ENCODE peak calls at places on chromosomes 11 and 22, in four cellular contexts. U is CD8-positive, alpha-beta T cell; S is H1; A is NCI-H1436 treated with DMSO at 0.1 percent for 48 hours. E is an unnamed sample.

GRCh38 chr22:45877651-45878050 is 99.3 kb downstream of the WNT7B start:
- DNase-seq in A (peak), S (no peak), U (no peak), E (no peak)

GRCh38 chr11:75380245-75380644 is 19.1 kb upstream of the RPS3 start:
- DNase-seq in A (no peak), U (no peak), S (no peak), E (no peak)

GRCh38 chr11:135074397-135074998 is 662.5 kb upstream of the B3GAT1 start:
- DNase-seq in U (no peak), A (no peak), S (no peak), E (no peak)

GRCh38 chr22:42633013-42633412 is 7.4 kb downstream of the ATP5MGL start:
- DNase-seq in A (no peak), U (no peak), S (no peak), E (no peak)

GRCh38 chr11:9838961-9839360 is 175.1 kb downstream of the SWAP70 start:
- DNase-seq in A (no peak), S (no peak), U (no peak), E (peak)

GRCh38 chr22:37533995-37534394 is 14.8 kb upstream of the CARD10 start:
- DNase-seq in A (no peak), U (no peak), S (no peak), E (no peak)

GRCh38 chr11:119433369-119433749 is 10.4 kb upstream of the THY1 start:
- DNase-seq in A (no peak), U (no peak), S (no peak), E (no peak)

GRCh38 chr11:70115778-70116177 is 37.7 kb downstream of the ANO1 start:
- DNase-seq in U (no peak), A (no peak), S (no peak), E (no peak)

GRCh38 chr11:64291746-64292457 is 800 bp downstream of the KCNK4 start:
- DNase-seq in U (no peak), S (no peak), A (no peak), E (no peak)

GRCh38 chr11:66847461-66848232 is 4.4 kb downstream of the RCE1 start:
- DNase-seq in U (no peak), S (no peak), A (no peak), E (no peak)

GRCh38 chr22:21450320-21450831 is 16.8 kb upstream of the TMEM191C start:
- DNase-seq in U (no peak), A (no peak), S (no peak), E (no peak)

GRCh38 chr11:88569342-88569741 is 231.8 kb upstream of the CTSC start:
- DNase-seq in U (no peak), S (no peak), A (no peak), E (no peak)